ENCODE peak calls at places on chromosome 11, in four cellular contexts. V is thoracic aorta, Q is adrenal gland, D is lower leg skin. E is an unnamed sample.

GRCh38 chr11:27416568-27417176 is 53.7 kb upstream of the CCDC34 start:
- DNase-seq in V (no peak), Q (no peak), D (no peak), E (peak)

GRCh38 chr11:3890806-3891205 is 35.3 kb downstream of the STIM1 start:
- DNase-seq in V (no peak), Q (no peak), D (no peak), E (no peak)

GRCh38 chr11:117410861-117411725 is 83.4 kb downstream of the CEP164 start:
- DNase-seq in V (no peak), Q (no peak), D (peak), E (no peak)

GRCh38 chr11:282171-282570 is 4.0 kb downstream of the NLRP6 start:
- DNase-seq in V (no peak), Q (no peak), D (peak), E (no peak)

GRCh38 chr11:47980907-47981621 is 705 bp downstream of the PTPRJ start:
- DNase-seq in V (no peak), Q (peak), D (peak), E (peak)

GRCh38 chr11:32792111-32792947 is 2.1 kb downstream of the CCDC73 start:
- DNase-seq in V (no peak), Q (no peak), D (no peak), E (peak)

GRCh38 chr11:78961186-78961782 is 386.6 kb upstream of the NARS2 start:
- DNase-seq in V (no peak), Q (no peak), D (peak), E (peak)

GRCh38 chr11:102760355-102761035 is 19.9 kb downstream of the MMP10 start:
- DNase-seq in V (no peak), Q (no peak), D (no peak), E (peak)

GRCh38 chr11:2521681-2522630 is 77.1 kb downstream of the KCNQ1 start:
- DNase-seq in V (no peak), Q (peak), D (peak), E (no peak)

GRCh38 chr11:6629892-6630631 is 10.8 kb upstream of the TPP1 start:
- DNase-seq in V (no peak), Q (no peak), D (peak), E (peak)

GRCh38 chr11:117479372-117479771 is 151.7 kb downstream of the CEP164 start:
- DNase-seq in V (no peak), Q (no peak), D (no peak), E (no peak)

GRCh38 chr11:34844466-34845112 is 71.6 kb downstream of the APIP start:
- DNase-seq in V (no peak), Q (no peak), D (no peak), E (no peak)

GRCh38 chr11:69136471-69136870 is 19.3 kb upstream of the SMIM38 start:
- DNase-seq in V (no peak), Q (no peak), D (no peak), E (no peak)

GRCh38 chr11:69137148-69137844 is 18.4 kb upstream of the SMIM38 start:
- DNase-seq in V (no peak), Q (no peak), D (no peak), E (no peak)

GRCh38 chr11:69133251-69133650 is 22.5 kb upstream of the SMIM38 start:
- DNase-seq in V (no peak), Q (no peak), D (no peak), E (no peak)

GRCh38 chr11:69135420-69136363 is 20.0 kb upstream of the SMIM38 start:
- DNase-seq in V (no peak), Q (no peak), D (no peak), E (no peak)

DNA sequence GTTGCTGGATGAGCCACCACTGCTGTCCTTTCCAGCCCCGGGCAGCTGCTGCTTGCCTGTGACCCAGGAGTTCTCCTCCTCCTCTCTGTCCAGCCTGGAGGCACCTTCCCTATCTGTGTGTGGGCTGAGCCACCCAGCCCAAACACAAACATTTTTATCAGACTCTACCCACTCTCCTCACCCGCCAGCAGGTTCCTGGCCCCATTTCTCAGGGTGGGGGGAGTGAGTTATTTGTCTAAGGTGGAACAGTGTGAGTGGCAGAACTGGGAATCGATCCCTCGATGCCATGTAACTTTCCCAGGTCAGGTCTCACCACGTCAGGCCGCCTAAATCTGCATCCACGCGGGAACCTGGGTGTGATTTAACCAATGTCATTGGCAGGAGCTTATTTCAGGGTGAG is 20.8 kb upstream of the SMIM38 start:
- DNase-seq in V (no peak), Q (no peak), D (no peak), E (no peak)
- H3K4me3 ChIP-seq in V (no peak), Q (no peak), D (no peak), E (no peak)

GRCh38 chr11:43543313-43543712 is 137.2 kb upstream of the HSD17B12 start:
- DNase-seq in V (no peak), Q (no peak), D (no peak), E (peak)
- TF ChIP-seq CTCF in V (no peak), Q (no peak), D (no peak), E (no peak)

DNA sequence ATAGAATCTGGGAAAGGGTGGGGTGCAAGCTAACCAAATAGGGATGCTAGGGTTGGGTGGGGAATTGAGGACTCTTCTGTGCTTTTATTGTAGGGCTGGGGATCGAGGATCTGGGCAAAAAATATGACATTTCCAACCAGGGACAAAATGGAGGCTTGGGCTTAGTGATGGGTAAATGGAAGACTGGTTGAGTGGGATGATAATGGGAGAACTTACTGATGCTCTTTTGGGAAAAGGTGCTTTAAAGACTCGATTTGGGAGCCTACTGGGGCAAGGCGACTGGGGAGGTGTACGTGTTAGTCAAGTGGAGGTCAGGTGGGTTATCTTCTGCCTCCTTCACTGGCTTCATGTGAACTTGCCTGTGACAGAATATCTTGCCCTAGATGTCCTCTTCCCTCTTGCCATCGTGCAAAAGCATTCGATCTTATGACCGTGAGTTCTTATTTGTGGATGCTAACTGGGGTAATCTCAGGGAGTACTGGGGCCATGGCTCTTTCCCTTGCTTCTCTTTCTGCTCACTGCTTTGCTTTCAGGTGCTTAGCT is 10.4 kb upstream of the RBM4 start:
- DNase-seq in V (no peak), Q (no peak), D (peak), E (no peak)
- H3K4me3 ChIP-seq in V (no peak), Q (no peak), D (no peak), E (no peak)

DNA sequence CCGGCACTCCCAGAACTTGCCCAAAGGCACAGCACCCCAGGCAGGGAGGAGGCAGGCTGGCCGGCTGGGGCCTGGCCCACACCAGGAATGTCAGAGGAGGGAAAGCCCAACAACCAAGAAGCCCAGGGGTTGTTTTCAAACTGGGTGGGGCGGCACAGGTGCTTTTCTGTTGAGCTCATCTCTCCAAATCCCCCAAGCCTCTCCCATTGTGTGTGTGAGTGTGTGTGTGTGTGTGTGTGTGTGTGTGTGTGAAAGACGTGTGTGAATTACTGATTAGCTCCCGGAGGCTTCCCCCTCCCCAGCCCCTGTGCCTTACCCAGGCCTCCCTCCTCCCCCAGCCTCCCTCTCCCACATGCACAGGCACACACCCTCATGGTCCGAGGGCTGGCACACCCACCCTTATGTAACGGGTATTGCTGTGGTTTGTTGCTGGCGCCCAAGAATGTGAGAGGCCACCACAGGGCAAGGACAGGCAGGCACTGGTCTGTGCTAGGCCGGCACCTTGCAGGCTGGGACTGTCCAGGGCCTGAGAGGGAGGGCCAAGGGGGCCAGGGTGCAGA is 15.9 kb downstream of the TRIM29 start:
- DNase-seq in V (no peak), Q (no peak), D (no peak), E (peak)
- TF ChIP-seq CTCF in V (no peak), Q (no peak), D (no peak), E (no peak)